ENCODE peak calls at places on chromosomes 1 and 21, in ten cellular contexts. One of them, this sample, is unnamed.
A peak's percentile ranks its signal among the peaks of the same experiment; 100 is the strongest.

GRCh38 chr1:160083968-160084770 is 2.8 kb downstream of the KCNJ9 start:
- DNase-seq in NCI-H1092 treated with DMSO at 0.1 percent for 48 hours: peak; percentile 78
- DNase-seq in sciatic nerve: peak; percentile 77
- DNase-seq in small intestine: peak; percentile 85
- DNase-seq in endothelial cell: peak; percentile 58
- DNase-seq in HFF-Myc: no peak
- DNase-seq in mammary epithelial cell: peak; percentile 32
- DNase-seq in LoVo: no peak
- DNase-seq in HS-5: no peak
- DNase-seq in nephron progenitor cell: peak; percentile 77
- DNase-seq in this sample: peak; percentile 17

GRCh38 chr1:75188892-75189291 is 54.7 kb downstream of the LHX8 start:
- DNase-seq in NCI-H1092 treated with DMSO at 0.1 percent for 48 hours: no peak
- DNase-seq in sciatic nerve: no peak
- DNase-seq in small intestine: no peak
- DNase-seq in endothelial cell: no peak
- DNase-seq in HFF-Myc: no peak
- DNase-seq in mammary epithelial cell: no peak
- DNase-seq in LoVo: no peak
- DNase-seq in HS-5: no peak
- DNase-seq in nephron progenitor cell: no peak
- DNase-seq in this sample: no peak

GRCh38 chr1:211210052-211210451 is 49.1 kb upstream of the RCOR3 start:
- DNase-seq in NCI-H1092 treated with DMSO at 0.1 percent for 48 hours: no peak
- DNase-seq in sciatic nerve: no peak
- DNase-seq in small intestine: no peak
- DNase-seq in endothelial cell: no peak
- DNase-seq in HFF-Myc: no peak
- DNase-seq in mammary epithelial cell: peak; percentile 5
- DNase-seq in LoVo: no peak
- DNase-seq in HS-5: no peak
- DNase-seq in nephron progenitor cell: no peak
- DNase-seq in this sample: no peak

GRCh38 chr1:198186916-198187580 is 30.2 kb downstream of the NEK7 start:
- DNase-seq in NCI-H1092 treated with DMSO at 0.1 percent for 48 hours: no peak
- DNase-seq in sciatic nerve: no peak
- DNase-seq in small intestine: peak; percentile 7
- DNase-seq in endothelial cell: no peak
- DNase-seq in HFF-Myc: no peak
- DNase-seq in mammary epithelial cell: no peak
- DNase-seq in LoVo: no peak
- DNase-seq in HS-5: no peak
- DNase-seq in nephron progenitor cell: no peak
- DNase-seq in this sample: peak; percentile 40

GRCh38 chr1:193763313-193763712 is 576.9 kb upstream of the B3GALT2 start:
- DNase-seq in NCI-H1092 treated with DMSO at 0.1 percent for 48 hours: no peak
- DNase-seq in sciatic nerve: no peak
- DNase-seq in small intestine: no peak
- DNase-seq in endothelial cell: no peak
- DNase-seq in HFF-Myc: no peak
- DNase-seq in mammary epithelial cell: no peak
- DNase-seq in LoVo: no peak
- DNase-seq in HS-5: peak; percentile 15
- DNase-seq in nephron progenitor cell: no peak
- DNase-seq in this sample: peak; percentile 14

GRCh38 chr1:244049969-244050834 is 881 bp upstream of the ZBTB18 start:
- DNase-seq in NCI-H1092 treated with DMSO at 0.1 percent for 48 hours: peak; percentile 40
- DNase-seq in sciatic nerve: no peak
- DNase-seq in small intestine: peak; percentile 25
- DNase-seq in endothelial cell: no peak
- DNase-seq in HFF-Myc: no peak
- DNase-seq in mammary epithelial cell: no peak
- DNase-seq in LoVo: no peak
- DNase-seq in HS-5: no peak
- DNase-seq in nephron progenitor cell: peak; percentile 29
- DNase-seq in this sample: no peak

GRCh38 chr1:169363046-169363756 is 4.4 kb downstream of the NME7 start:
- DNase-seq in NCI-H1092 treated with DMSO at 0.1 percent for 48 hours: no peak
- DNase-seq in sciatic nerve: no peak
- DNase-seq in small intestine: peak; percentile 23
- DNase-seq in endothelial cell: no peak
- DNase-seq in HFF-Myc: peak; percentile 61
- DNase-seq in mammary epithelial cell: peak; percentile 84
- DNase-seq in LoVo: no peak
- DNase-seq in HS-5: peak; percentile 86
- DNase-seq in nephron progenitor cell: no peak
- DNase-seq in this sample: peak; percentile 96

GRCh38 chr1:109668123-109668800 is 405 bp downstream of the GSTM2 start:
- DNase-seq in NCI-H1092 treated with DMSO at 0.1 percent for 48 hours: no peak
- DNase-seq in sciatic nerve: no peak
- DNase-seq in small intestine: no peak
- DNase-seq in endothelial cell: no peak
- DNase-seq in HFF-Myc: no peak
- DNase-seq in mammary epithelial cell: no peak
- DNase-seq in LoVo: no peak
- DNase-seq in HS-5: no peak
- DNase-seq in nephron progenitor cell: no peak
- DNase-seq in this sample: no peak

GRCh38 chr1:23726669-23727068 is 16.6 kb upstream of the ELOA start:
- DNase-seq in NCI-H1092 treated with DMSO at 0.1 percent for 48 hours: no peak
- DNase-seq in sciatic nerve: no peak
- DNase-seq in small intestine: no peak
- DNase-seq in endothelial cell: no peak
- DNase-seq in HFF-Myc: no peak
- DNase-seq in mammary epithelial cell: no peak
- DNase-seq in LoVo: no peak
- DNase-seq in HS-5: no peak
- DNase-seq in nephron progenitor cell: no peak
- DNase-seq in this sample: no peak

GRCh38 chr1:155455588-155456195 is 106.9 kb downstream of the ASH1L start:
- DNase-seq in NCI-H1092 treated with DMSO at 0.1 percent for 48 hours: no peak
- DNase-seq in sciatic nerve: no peak
- DNase-seq in small intestine: no peak
- DNase-seq in endothelial cell: no peak
- DNase-seq in HFF-Myc: no peak
- DNase-seq in mammary epithelial cell: no peak
- DNase-seq in LoVo: no peak
- DNase-seq in HS-5: no peak
- DNase-seq in nephron progenitor cell: no peak
- DNase-seq in this sample: peak; percentile 64

GRCh38 chr21:37335053-37335452 is 31.5 kb upstream of the DYRK1A start:
- DNase-seq in NCI-H1092 treated with DMSO at 0.1 percent for 48 hours: no peak
- DNase-seq in sciatic nerve: no peak
- DNase-seq in small intestine: no peak
- DNase-seq in endothelial cell: no peak
- DNase-seq in HFF-Myc: no peak
- DNase-seq in mammary epithelial cell: no peak
- DNase-seq in LoVo: no peak
- DNase-seq in HS-5: no peak
- DNase-seq in nephron progenitor cell: no peak
- DNase-seq in this sample: no peak

GRCh38 chr1:156344409-156344808 is 6.1 kb downstream of the TSACC start:
- DNase-seq in NCI-H1092 treated with DMSO at 0.1 percent for 48 hours: no peak
- DNase-seq in sciatic nerve: no peak
- DNase-seq in small intestine: no peak
- DNase-seq in endothelial cell: no peak
- DNase-seq in HFF-Myc: no peak
- DNase-seq in mammary epithelial cell: no peak
- DNase-seq in LoVo: no peak
- DNase-seq in HS-5: no peak
- DNase-seq in nephron progenitor cell: no peak
- DNase-seq in this sample: no peak

GRCh38 chr1:59686170-59686569 is 128.6 kb upstream of the HOOK1 start:
- DNase-seq in NCI-H1092 treated with DMSO at 0.1 percent for 48 hours: peak; percentile 92
- DNase-seq in sciatic nerve: no peak
- DNase-seq in small intestine: no peak
- DNase-seq in endothelial cell: no peak
- DNase-seq in HFF-Myc: no peak
- DNase-seq in mammary epithelial cell: no peak
- DNase-seq in LoVo: no peak
- DNase-seq in HS-5: no peak
- DNase-seq in nephron progenitor cell: no peak
- DNase-seq in this sample: no peak

GRCh38 chr1:235864469-235864868 is 2.2 kb downstream of the LYST start:
- DNase-seq in NCI-H1092 treated with DMSO at 0.1 percent for 48 hours: no peak
- DNase-seq in sciatic nerve: no peak
- DNase-seq in small intestine: no peak
- DNase-seq in endothelial cell: no peak
- DNase-seq in HFF-Myc: no peak
- DNase-seq in mammary epithelial cell: no peak
- DNase-seq in LoVo: no peak
- DNase-seq in HS-5: no peak
- DNase-seq in nephron progenitor cell: no peak
- DNase-seq in this sample: no peak

GRCh38 chr21:14762734-14763694 is 216.9 kb upstream of the SAMSN1 start:
- DNase-seq in NCI-H1092 treated with DMSO at 0.1 percent for 48 hours: no peak
- DNase-seq in sciatic nerve: no peak
- DNase-seq in small intestine: peak; percentile 12
- DNase-seq in endothelial cell: no peak
- DNase-seq in HFF-Myc: no peak
- DNase-seq in mammary epithelial cell: no peak
- DNase-seq in LoVo: no peak
- DNase-seq in HS-5: no peak
- DNase-seq in nephron progenitor cell: no peak
- DNase-seq in this sample: no peak

GRCh38 chr1:115134850-115135484 is 45.7 kb upstream of the TSPAN2 start:
- DNase-seq in NCI-H1092 treated with DMSO at 0.1 percent for 48 hours: no peak
- DNase-seq in sciatic nerve: no peak
- DNase-seq in small intestine: no peak
- DNase-seq in endothelial cell: no peak
- DNase-seq in HFF-Myc: peak; percentile 56
- DNase-seq in mammary epithelial cell: peak; percentile 85
- DNase-seq in LoVo: peak; percentile 37
- DNase-seq in HS-5: peak; percentile 90
- DNase-seq in nephron progenitor cell: no peak
- DNase-seq in this sample: peak; percentile 87

GRCh38 chr1:209557216-209557615 is 26.3 kb upstream of the CAMK1G start:
- DNase-seq in NCI-H1092 treated with DMSO at 0.1 percent for 48 hours: no peak
- DNase-seq in sciatic nerve: no peak
- DNase-seq in small intestine: no peak
- DNase-seq in endothelial cell: no peak
- DNase-seq in HFF-Myc: no peak
- DNase-seq in mammary epithelial cell: no peak
- DNase-seq in LoVo: no peak
- DNase-seq in HS-5: no peak
- DNase-seq in nephron progenitor cell: no peak
- DNase-seq in this sample: no peak

GRCh38 chr1:236009193-236009592 is 55.7 kb downstream of the NID1 start:
- DNase-seq in NCI-H1092 treated with DMSO at 0.1 percent for 48 hours: no peak
- DNase-seq in sciatic nerve: no peak
- DNase-seq in small intestine: no peak
- DNase-seq in endothelial cell: no peak
- DNase-seq in HFF-Myc: no peak
- DNase-seq in mammary epithelial cell: no peak
- DNase-seq in LoVo: no peak
- DNase-seq in HS-5: no peak
- DNase-seq in nephron progenitor cell: no peak
- DNase-seq in this sample: no peak